ENCODE peak calls at places on chromosomes 4 and X, in four cellular contexts. One of them, this sample, is unnamed.

GRCh38 chr4:78864405-78865024 is 74.7 kb downstream of the PAQR3 start:
- DNase-seq in H1: no peak
- DNase-seq in K562: peak
- DNase-seq in HepG2: peak
- DNase-seq in this sample: peak

GRCh38 chrX:25925956-25926355 is 212.2 kb upstream of the MAGEB18 start:
- DNase-seq in HepG2: no peak
- DNase-seq in H1: no peak
- DNase-seq in K562: no peak
- DNase-seq in this sample: no peak

GRCh38 chr4:3257125-3257690 is 8.2 kb downstream of the MSANTD1 start:
- DNase-seq in HepG2: no peak
- DNase-seq in H1: peak
- DNase-seq in K562: no peak
- DNase-seq in this sample: no peak

GRCh38 chr4:3466691-3467600 is 3.8 kb downstream of the DOK7 start:
- DNase-seq in K562: no peak
- DNase-seq in H1: no peak
- DNase-seq in HepG2: no peak
- DNase-seq in this sample: no peak

GRCh38 chrX:69387559-69388487 is 116.3 kb upstream of the NALF2 start:
- DNase-seq in HepG2: peak
- DNase-seq in H1: peak
- DNase-seq in K562: peak
- DNase-seq in this sample: no peak

GRCh38 chr4:111323496-111323895 is 700.6 kb upstream of the PITX2 start:
- DNase-seq in HepG2: no peak
- DNase-seq in K562: no peak
- DNase-seq in H1: no peak
- DNase-seq in this sample: no peak

GRCh38 chr4:77187231-77187630 is 30.2 kb downstream of the CCNG2 start:
- DNase-seq in HepG2: no peak
- DNase-seq in H1: no peak
- DNase-seq in K562: no peak
- DNase-seq in this sample: no peak

GRCh38 chr4:20217951-20218350 is 33.8 kb upstream of the SLIT2 start:
- DNase-seq in H1: no peak
- DNase-seq in K562: no peak
- DNase-seq in HepG2: no peak
- DNase-seq in this sample: no peak

GRCh38 chrX:68018248-68019203 is 414.8 kb downstream of the OPHN1 start:
- DNase-seq in HepG2: peak
- DNase-seq in K562: peak
- DNase-seq in H1: peak
- DNase-seq in this sample: no peak

GRCh38 chr4:78529569-78530209 is 21.9 kb upstream of the ANXA3 start:
- DNase-seq in H1: no peak
- DNase-seq in K562: no peak
- DNase-seq in HepG2: no peak
- DNase-seq in this sample: no peak

GRCh38 chrX:1291110-1291740 is 22.6 kb downstream of the CSF2RA start:
- DNase-seq in K562: no peak
- DNase-seq in HepG2: no peak
- DNase-seq in H1: no peak
- DNase-seq in this sample: no peak

GRCh38 chr4:145511913-145512522 is 30.4 kb downstream of the SMAD1 start:
- DNase-seq in H1: no peak
- DNase-seq in K562: no peak
- DNase-seq in HepG2: no peak
- DNase-seq in this sample: no peak

GRCh38 chr4:8120518-8120917 is 38.1 kb downstream of the ABLIM2 start:
- DNase-seq in H1: no peak
- DNase-seq in HepG2: no peak
- DNase-seq in K562: no peak
- DNase-seq in this sample: no peak

DNA sequence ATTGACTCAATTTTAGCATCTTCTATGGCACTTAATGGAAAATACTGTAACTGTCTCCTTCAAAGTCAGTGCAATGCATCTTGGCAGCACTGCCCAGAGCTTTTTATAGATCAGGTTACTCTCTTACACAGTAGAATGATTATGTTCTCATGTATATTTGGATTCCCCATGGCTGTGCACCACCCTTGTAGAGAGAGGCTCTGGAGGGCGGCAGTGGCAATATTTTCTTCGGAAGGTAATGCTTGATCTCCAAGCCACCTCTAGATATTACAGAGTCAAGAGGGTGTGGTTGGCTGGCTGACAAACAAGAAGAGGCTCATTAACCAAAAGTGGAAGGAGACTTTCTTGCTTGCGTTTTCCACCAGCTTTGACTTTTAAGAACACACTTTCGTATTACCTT is 72.8 kb upstream of the ARSJ start:
- DNase-seq in H1: no peak
- DNase-seq in K562: no peak
- DNase-seq in HepG2: no peak
- DNase-seq in this sample: no peak
- TF ChIP-seq BRCA1 in H1: no peak
- TF ChIP-seq BRCA1 in K562: no peak
- TF ChIP-seq BRCA1 in HepG2: no peak
- TF ChIP-seq BRCA1 in this sample: no peak

GRCh38 chr4:142846729-142847606 is 867 bp upstream of the INPP4B start:
- DNase-seq in K562: no peak
- DNase-seq in HepG2: peak
- DNase-seq in H1: peak
- DNase-seq in this sample: no peak

GRCh38 chr4:142844782-142845181 is 1.3 kb downstream of the INPP4B start:
- DNase-seq in H1: no peak
- DNase-seq in HepG2: no peak
- DNase-seq in K562: no peak
- DNase-seq in this sample: no peak

GRCh38 chr4:142845293-142846070 is 619 bp downstream of the INPP4B start:
- DNase-seq in K562: no peak
- DNase-seq in HepG2: no peak
- DNase-seq in H1: peak
- DNase-seq in this sample: no peak

GRCh38 chr4:142850478-142850877 is 4.4 kb upstream of the INPP4B start:
- DNase-seq in H1: no peak
- DNase-seq in K562: no peak
- DNase-seq in HepG2: no peak
- DNase-seq in this sample: no peak

DNA sequence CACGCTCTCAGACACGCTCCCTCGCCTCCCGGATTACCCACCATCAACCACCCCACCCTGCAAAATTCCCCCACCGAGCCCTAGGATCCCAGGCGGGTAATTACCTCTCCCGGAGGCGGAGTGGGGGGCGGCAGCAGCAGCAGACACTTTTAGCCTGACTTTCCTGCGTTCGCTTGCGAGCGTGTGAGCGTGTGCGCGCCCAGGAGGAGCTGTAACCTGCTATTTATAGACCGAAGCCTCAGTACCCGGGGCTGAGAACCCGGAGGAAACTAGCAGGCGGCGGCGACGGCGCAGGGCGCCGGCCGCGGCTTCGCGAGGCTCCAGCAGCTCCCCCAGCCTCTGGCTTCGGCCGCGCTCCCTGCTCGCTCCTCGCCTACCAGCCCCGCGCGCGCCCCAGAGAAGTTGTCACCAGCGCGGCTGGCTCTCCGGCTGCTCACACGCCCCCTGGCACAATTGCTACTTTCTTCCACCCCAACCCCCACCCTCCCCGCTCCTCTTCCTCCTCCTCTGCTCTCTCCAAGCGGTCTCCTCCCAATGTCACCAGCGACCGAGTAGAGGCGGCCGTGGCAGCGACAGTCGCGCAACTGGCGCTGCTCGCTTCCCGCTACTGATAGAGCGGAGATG is at the start of gene INPP4B:
- DNase-seq in HepG2: no peak
- DNase-seq in H1: no peak
- DNase-seq in K562: no peak
- DNase-seq in this sample: no peak
- TF ChIP-seq BRCA1 in HepG2: no peak
- TF ChIP-seq BRCA1 in H1: no peak
- TF ChIP-seq BRCA1 in K562: no peak
- TF ChIP-seq BRCA1 in this sample: no peak

GRCh38 chr4:105280338-105280809 is 133.7 kb downstream of the TET2 start:
- DNase-seq in HepG2: no peak
- DNase-seq in H1: no peak
- DNase-seq in K562: no peak
- DNase-seq in this sample: no peak
- TF ChIP-seq BRCA1 in HepG2: no peak
- TF ChIP-seq BRCA1 in H1: no peak
- TF ChIP-seq BRCA1 in K562: no peak
- TF ChIP-seq BRCA1 in this sample: no peak

GRCh38 chrX:47170861-47171692 is 22.6 kb upstream of the UBA1 start:
- DNase-seq in HepG2: no peak
- DNase-seq in H1: no peak
- DNase-seq in K562: no peak
- DNase-seq in this sample: no peak
- TF ChIP-seq BRCA1 in HepG2: no peak
- TF ChIP-seq BRCA1 in H1: no peak
- TF ChIP-seq BRCA1 in K562: no peak
- TF ChIP-seq BRCA1 in this sample: no peak

GRCh38 chrX:108947205-108947604 is 210.8 kb upstream of the IRS4 start:
- DNase-seq in H1: no peak
- DNase-seq in HepG2: no peak
- DNase-seq in K562: no peak
- DNase-seq in this sample: no peak

GRCh38 chrX:108946531-108946930 is 210.2 kb upstream of the IRS4 start:
- DNase-seq in H1: no peak
- DNase-seq in HepG2: no peak
- DNase-seq in K562: no peak
- DNase-seq in this sample: no peak

DNA sequence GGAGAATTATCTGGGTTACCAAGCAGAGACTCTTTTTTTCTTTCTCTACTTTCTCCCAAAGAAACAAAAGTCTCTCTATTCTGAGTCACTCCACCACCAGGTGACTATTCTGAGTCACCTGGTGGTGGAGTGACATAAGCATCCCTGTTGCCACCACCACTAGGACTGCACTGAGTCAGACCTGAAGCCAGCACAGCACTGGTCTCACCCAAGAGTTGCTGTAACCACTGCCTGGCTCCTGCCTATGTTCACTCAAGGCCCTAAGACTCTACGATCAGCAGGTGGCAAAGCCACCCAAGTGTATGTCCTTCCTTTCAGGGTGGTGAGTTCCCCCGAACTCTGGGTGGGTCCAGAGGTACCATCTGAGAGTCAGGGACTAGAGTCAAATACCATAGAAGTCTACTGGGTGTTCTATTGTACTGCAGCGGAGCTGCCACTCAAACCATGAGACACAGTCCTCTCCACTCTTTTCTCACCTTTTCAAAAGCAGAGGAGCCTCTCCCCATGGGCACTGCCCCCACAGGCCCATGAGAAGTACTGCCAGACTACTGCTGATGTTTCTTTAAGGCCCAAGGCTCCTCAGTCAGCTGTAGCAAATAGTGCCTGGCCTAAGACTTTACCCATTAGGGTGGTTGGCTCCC is 209.6 kb upstream of the IRS4 start:
- DNase-seq in HepG2: no peak
- DNase-seq in H1: no peak
- DNase-seq in K562: no peak
- DNase-seq in this sample: no peak
- TF ChIP-seq BRCA1 in HepG2: no peak
- TF ChIP-seq BRCA1 in H1: no peak
- TF ChIP-seq BRCA1 in K562: no peak
- TF ChIP-seq BRCA1 in this sample: no peak

GRCh38 chr4:150217804-150218203 is 139.6 kb downstream of the DCLK2 start:
- DNase-seq in H1: no peak
- DNase-seq in K562: no peak
- DNase-seq in HepG2: no peak
- DNase-seq in this sample: no peak
- TF ChIP-seq BRCA1 in H1: no peak
- TF ChIP-seq BRCA1 in K562: no peak
- TF ChIP-seq BRCA1 in HepG2: no peak
- TF ChIP-seq BRCA1 in this sample: no peak

GRCh38 chrX:71195959-71196727 is 26.9 kb upstream of the GJB1 start:
- DNase-seq in K562: no peak
- DNase-seq in HepG2: no peak
- DNase-seq in H1: no peak
- DNase-seq in this sample: no peak
- TF ChIP-seq BRCA1 in K562: no peak
- TF ChIP-seq BRCA1 in HepG2: no peak
- TF ChIP-seq BRCA1 in H1: no peak
- TF ChIP-seq BRCA1 in this sample: no peak

DNA sequence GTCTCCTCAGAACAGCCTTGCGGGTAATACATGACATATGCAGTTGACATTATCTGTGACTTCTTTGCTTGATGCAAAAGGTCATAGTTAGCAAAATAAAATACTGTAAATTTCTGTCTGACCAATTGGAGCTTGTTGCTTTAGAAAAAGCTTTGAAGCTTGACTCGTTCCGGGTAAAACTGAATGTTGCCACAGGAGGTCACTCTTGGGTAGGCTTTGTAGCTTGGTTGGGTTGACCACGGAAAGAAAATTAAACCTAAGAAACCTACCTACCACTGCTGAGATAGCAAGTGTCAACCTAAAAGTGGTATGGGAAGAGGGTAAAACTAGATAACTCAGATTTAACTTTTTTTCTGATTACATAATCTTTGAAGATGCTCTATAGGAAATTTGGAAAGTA is 23.2 kb downstream of the PRPS2 start:
- DNase-seq in HepG2: peak
- DNase-seq in H1: peak
- DNase-seq in K562: peak
- DNase-seq in this sample: peak
- TF ChIP-seq BRCA1 in HepG2: no peak
- TF ChIP-seq BRCA1 in H1: no peak
- TF ChIP-seq BRCA1 in K562: no peak
- TF ChIP-seq BRCA1 in this sample: no peak

This sample was measured in GM12878.